ENCODE peak calls at places on chromosomes 4 and X, in eight cellular contexts. Z is right lobe of liver, M is IMR-90, O is lung, L is HAP-1, F is ascending aorta, S is transverse colon, G is upper lobe of right lung. W is an unnamed sample.

GRCh38 chr4:80069108-80069836 is 3.8 kb downstream of the ANTXR2 start:
- DNase-seq in Z (no peak), M (peak; percentile 36), O (no peak), L (no peak), F (no peak), S (no peak), G (no peak), W (no peak)

GRCh38 chr4:93759506-93759905 is 69.0 kb upstream of the ATOH1 start:
- DNase-seq in Z (no peak), M (no peak), O (no peak), L (no peak), F (no peak), S (no peak), G (no peak), W (no peak)

GRCh38 chr4:148052448-148052847 is 320.6 kb downstream of the ARHGAP10 start:
- DNase-seq in Z (no peak), M (peak; percentile 42), O (no peak), L (no peak), F (no peak), S (no peak), G (no peak), W (no peak)

GRCh38 chr4:32455231-32455630 is 1735.1 kb downstream of the PCDH7 start:
- DNase-seq in Z (no peak), M (no peak), O (no peak), L (no peak), F (no peak), S (no peak), G (no peak), W (no peak)

GRCh38 chr4:44701037-44701436 is 22.8 kb downstream of the GUF1 start:
- DNase-seq in Z (no peak), M (no peak), O (no peak), L (no peak), F (no peak), S (no peak), G (no peak), W (no peak)

GRCh38 chr4:146099585-146099984 is 75.9 kb upstream of the LSM6 start:
- DNase-seq in Z (no peak), M (no peak), O (no peak), L (no peak), F (no peak), S (no peak), G (no peak), W (no peak)

GRCh38 chrX:148380614-148381561 is 119.5 kb upstream of the AFF2 start:
- DNase-seq in Z (no peak), M (no peak), O (no peak), L (no peak), F (no peak), S (peak; percentile 11), G (no peak), W (no peak)

GRCh38 chrX:100874240-100874798 is at the start of gene NOX1:
- DNase-seq in Z (no peak), M (peak; percentile 13), O (no peak), L (no peak), F (no peak), S (peak; percentile 36), G (no peak), W (peak; percentile 66)

GRCh38 chr4:25370242-25370641 is 6.8 kb upstream of the ANAPC4 start:
- DNase-seq in Z (no peak), M (no peak), O (no peak), L (no peak), F (no peak), S (no peak), G (no peak), W (no peak)

GRCh38 chr4:187294861-187295260 is 571.2 kb upstream of the FAT1 start:
- DNase-seq in Z (no peak), M (peak; percentile 66), O (no peak), L (no peak), F (no peak), S (peak; percentile 58), G (no peak), W (peak; percentile 83)

GRCh38 chr4:47075241-47075640 is 43.9 kb downstream of the GABRB1 start:
- DNase-seq in Z (no peak), M (peak; percentile 54), O (no peak), L (no peak), F (no peak), S (no peak), G (no peak), W (no peak)

GRCh38 chr4:38062894-38063168 is 102.6 kb downstream of the PTTG2 start:
- DNase-seq in Z (no peak), M (no peak), O (no peak), L (no peak), F (no peak), S (no peak), G (no peak), W (no peak)

GRCh38 chr4:38615847-38616246 is 48.2 kb upstream of the KLF3 start:
- DNase-seq in Z (no peak), M (no peak), O (no peak), L (no peak), F (no peak), S (no peak), G (no peak), W (peak; percentile 72)

GRCh38 chrX:16862829-16863228 is 7.3 kb downstream of the RBBP7 start:
- DNase-seq in Z (no peak), M (no peak), O (no peak), L (no peak), F (no peak), S (no peak), G (no peak), W (no peak)
- H3K36me3 ChIP-seq in Z (no peaks in the 10 kb centered on the region), M (peaks cover 20% of the 10 kb centered on the region), O (no peaks in the 10 kb centered on the region), L (peaks cover 73% of the 10 kb centered on the region), F (peaks cover 4% of the 10 kb centered on the region), S (no peaks in the 10 kb centered on the region), G (peaks cover 6% of the 10 kb centered on the region), W (no peaks in the 10 kb centered on the region)

DNA sequence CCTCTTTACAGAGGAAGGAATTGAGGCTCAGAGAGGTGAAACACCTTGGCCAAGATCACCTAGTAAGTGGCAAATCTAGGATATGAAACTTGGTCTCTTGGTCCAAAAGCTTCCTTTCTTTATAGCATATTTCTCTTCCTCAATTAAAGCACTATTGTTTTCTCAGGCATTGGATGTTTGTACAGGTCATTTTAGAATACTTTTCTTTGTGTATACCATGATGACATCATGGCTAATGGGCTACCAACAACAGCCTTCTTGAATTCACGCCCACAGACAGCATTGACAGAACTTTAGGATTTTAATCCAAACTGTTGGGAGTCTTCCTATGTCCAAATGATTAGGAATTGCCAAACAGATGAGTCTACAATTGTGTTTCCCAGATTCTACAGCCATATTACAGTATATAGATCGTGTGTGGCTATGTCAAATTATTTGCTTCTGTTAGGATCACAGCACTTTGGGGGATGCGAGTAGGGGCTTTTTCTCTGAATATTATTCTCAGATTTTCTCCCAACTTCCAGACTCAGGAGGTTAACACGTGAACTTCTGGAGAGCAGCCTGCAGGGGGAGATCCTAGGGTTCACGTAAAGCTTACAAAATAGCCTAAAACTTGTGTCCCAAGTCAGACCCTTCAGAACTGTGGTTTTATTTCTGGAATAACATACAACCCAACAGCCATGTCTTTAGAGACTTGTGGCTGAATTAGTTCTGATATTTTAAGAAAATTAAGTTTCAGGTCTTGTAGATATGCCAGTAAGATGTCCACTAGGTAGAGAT is 191.8 kb downstream of the SHROOM3 start:
- DNase-seq in Z (no peak), M (peak; percentile 13), O (no peak), L (peak; percentile 23), F (no peak), S (no peak), G (no peak), W (no peak)
- H3K4me1 ChIP-seq in Z (no peaks in the 10 kb centered on the region), M (peaks cover 8% of the 10 kb centered on the region), O (peaks cover 24% of the 10 kb centered on the region), L (peaks cover 22% of the 10 kb centered on the region), F (peaks cover 17% of the 10 kb centered on the region), S (peaks cover 38% of the 10 kb centered on the region), G (no peaks in the 10 kb centered on the region), W (peaks cover 10% of the 10 kb centered on the region)

GRCh38 chrX:40316502-40316901 is 218.7 kb upstream of the BCOR start:
- DNase-seq in Z (no peak), M (no peak), O (no peak), L (no peak), F (no peak), S (no peak), G (no peak), W (no peak)
- H3K9me3 ChIP-seq in Z (no peaks in the 10 kb centered on the region), M (peaks cover 12% of the 10 kb centered on the region), O (peaks cover 28% of the 10 kb centered on the region), L (no peaks in the 10 kb centered on the region), F (peaks cover 11% of the 10 kb centered on the region), S (no peaks in the 10 kb centered on the region), G (no peaks in the 10 kb centered on the region), W (no peaks in the 10 kb centered on the region)

DNA sequence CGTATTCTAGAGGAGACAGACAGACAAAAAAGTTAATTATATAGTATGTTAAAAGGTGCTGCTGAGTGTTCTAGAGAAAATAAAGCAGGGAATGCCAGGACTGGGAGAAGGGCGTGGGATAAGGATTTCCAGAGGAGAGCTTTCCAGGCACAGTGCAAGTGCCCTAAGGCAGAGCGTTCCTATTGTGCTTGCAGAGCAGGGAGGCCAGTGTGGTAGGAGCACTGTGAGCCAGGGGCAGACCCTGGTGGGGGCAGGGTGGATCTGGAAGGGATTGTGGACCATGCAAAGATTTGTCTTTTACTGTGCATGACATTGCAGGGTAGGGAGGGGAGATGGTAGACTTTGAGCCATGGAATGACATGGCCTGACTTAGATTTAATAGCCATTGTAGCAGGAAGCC is 25.8 kb downstream of the EXOC1 start:
- DNase-seq in Z (no peak), M (no peak), O (no peak), L (peak; percentile 27), F (no peak), S (no peak), G (no peak), W (no peak)
- H3K36me3 ChIP-seq in Z (no peaks in the 10 kb centered on the region), M (peaks cover 20% of the 10 kb centered on the region), O (peaks cover 26% of the 10 kb centered on the region), L (peaks cover 4% of the 10 kb centered on the region), F (peaks cover 26% of the 10 kb centered on the region), S (no peaks in the 10 kb centered on the region), G (peaks cover 64% of the 10 kb centered on the region), W (no peaks in the 10 kb centered on the region)